ENCODE peak calls at places on chromosomes 4 and X, in seven cellular contexts. N, J, L, X, Q, O and P are unnamed samples. For H3K27me3, the result is how much of the 10 kb centered on the place peaks cover.

GRCh38 chr4:16034010-16034829 is 49.6 kb downstream of the PROM1 start:
- DNase-seq in L (no peak), X (no peak), Q (peak), N (no peak), J (no peak), O (no peak), P (no peak)

GRCh38 chr4:40149960-40150385 is 46.9 kb upstream of the RHOH start:
- DNase-seq in O (peak), N (no peak), J (peak), L (peak), Q (peak), X (peak), P (peak)

GRCh38 chr4:57575465-57575864 is 465.3 kb upstream of the IGFBP7 start:
- DNase-seq in J (no peak), O (no peak), X (no peak), L (no peak), Q (no peak), N (no peak), P (no peak)

GRCh38 chrX:18875256-18875878 is 108.5 kb downstream of the PHKA2 start:
- DNase-seq in L (no peak), J (no peak), N (no peak), Q (no peak), X (no peak), O (peak), P (no peak)

GRCh38 chr4:6758732-6759131 is 23.8 kb upstream of the KIAA0232 start:
- DNase-seq in Q (no peak), O (no peak), X (no peak), J (no peak), L (no peak), N (no peak), P (no peak)

GRCh38 chrX:31260351-31260750 is 188.5 kb upstream of the FTHL17 start:
- DNase-seq in L (peak), O (no peak), X (no peak), N (no peak), Q (no peak), J (no peak), P (no peak)

GRCh38 chr4:139857021-139857420 is 191.4 kb downstream of the MGST2 start:
- DNase-seq in J (no peak), X (no peak), Q (peak), O (no peak), N (no peak), L (no peak), P (no peak)

GRCh38 chr4:181848357-181848756 is 394.8 kb upstream of the TENM3 start:
- DNase-seq in X (no peak), O (no peak), J (no peak), Q (no peak), N (no peak), L (no peak), P (no peak)

GRCh38 chr4:78749258-78749971 is 26.7 kb upstream of the BMP2K start:
- DNase-seq in J (no peak), X (no peak), N (no peak), O (no peak), Q (no peak), L (peak), P (no peak)

GRCh38 chrX:56797966-56798711 is 69.1 kb downstream of the NBDY start:
- DNase-seq in Q (no peak), L (no peak), O (peak), J (no peak), N (no peak), X (no peak), P (no peak)

GRCh38 chr4:21752616-21753015 is 196.0 kb downstream of the KCNIP4 start:
- DNase-seq in L (no peak), J (no peak), N (no peak), Q (no peak), O (no peak), X (no peak), P (no peak)

GRCh38 chr4:101439926-101440325 is 92.6 kb upstream of the PPP3CA start:
- DNase-seq in O (no peak), J (no peak), Q (no peak), N (no peak), X (no peak), L (no peak), P (no peak)

GRCh38 chr4:15427715-15428114 is at the start of gene C1QTNF7:
- DNase-seq in X (no peak), O (no peak), L (no peak), Q (no peak), J (no peak), N (no peak), P (no peak)

GRCh38 chrX:129650821-129651510 is 3.8 kb downstream of the APLN start:
- DNase-seq in X (no peak), N (no peak), O (peak), Q (no peak), J (no peak), L (no peak), P (no peak)

GRCh38 chr4:102518703-102519131 is 17.6 kb downstream of the NFKB1 start:
- DNase-seq in O (no peak), J (no peak), N (no peak), L (no peak), Q (no peak), X (no peak), P (no peak)

GRCh38 chrX:43269201-43269600 is 386.9 kb upstream of the MAOA start:
- DNase-seq in N (no peak), L (peak), Q (peak), X (no peak), J (no peak), O (no peak), P (no peak)

GRCh38 chr4:27128431-27128830 is 267.8 kb downstream of the STIM2 start:
- DNase-seq in X (no peak), O (peak), Q (no peak), J (no peak), L (no peak), N (no peak), P (no peak)

GRCh38 chr4:94714360-94714759 is 43.4 kb upstream of the BMPR1B start:
- DNase-seq in Q (no peak), X (no peak), L (no peak), J (no peak), O (no peak), N (no peak), P (peak)

GRCh38 chr4:130712038-130712437 is 1616.1 kb downstream of the C4orf33 start:
- DNase-seq in J (no peak), X (no peak), Q (peak), O (no peak), L (peak), N (no peak), P (no peak)

GRCh38 chr4:45693746-45694145 is 430.1 kb downstream of the GABRG1 start:
- DNase-seq in Q (no peak), N (no peak), O (no peak), L (no peak), J (no peak), X (no peak), P (no peak)

GRCh38 chr4:74431113-74431826 is 13.7 kb upstream of the AREG start:
- DNase-seq in X (no peak), L (peak), Q (peak), N (no peak), J (peak), O (no peak), P (no peak)

GRCh38 chr4:1948892-1949436 is 59.8 kb downstream of the NELFA start:
- DNase-seq in X (no peak), J (no peak), O (no peak), N (no peak), L (no peak), Q (no peak), P (no peak)

GRCh38 chr4:732911-733630 is 27.4 kb downstream of the PCGF3 start:
- DNase-seq in L (no peak), N (no peak), J (no peak), O (no peak), Q (no peak), X (no peak), P (no peak)

GRCh38 chr4:130995988-130996387 is 1900.0 kb downstream of the C4orf33 start:
- DNase-seq in L (no peak), N (no peak), X (no peak), Q (no peak), J (no peak), O (no peak), P (no peak)

GRCh38 chr4:127672111-127672510 is 39.4 kb downstream of the INTU start:
- DNase-seq in L (no peak), J (no peak), N (no peak), Q (no peak), O (no peak), X (no peak), P (no peak)

GRCh38 chr4:56666279-56666678 is 14.8 kb downstream of the HOPX start:
- DNase-seq in O (no peak), N (no peak), L (no peak), Q (peak), J (no peak), X (no peak), P (no peak)

GRCh38 chrX:102714994-102715393 is 2.7 kb downstream of the GPRASP2 start:
- DNase-seq in X (no peak), O (peak), L (no peak), N (no peak), Q (no peak), J (no peak), P (no peak)

GRCh38 chr4:22667332-22667731 is 25.4 kb upstream of the GBA3 start:
- DNase-seq in N (no peak), Q (no peak), X (no peak), O (no peak), L (no peak), J (no peak), P (no peak)

GRCh38 chrX:78886550-78886949 is 58.6 kb upstream of the P2RY10 start:
- DNase-seq in L (no peak), Q (no peak), J (peak), X (no peak), N (no peak), O (no peak), P (no peak)

GRCh38 chr4:150217804-150218203 is 139.6 kb downstream of the DCLK2 start:
- DNase-seq in L (no peak), J (no peak), N (no peak), Q (no peak), O (no peak), X (no peak), P (no peak)
- H3K4me3 ChIP-seq in L (no peak), J (no peak), N (no peak), Q (no peak), O (no peak), X (no peak), P (no peak)

GRCh38 chr4:8675906-8676305 is 83.3 kb downstream of the CPZ start:
- DNase-seq in N (no peak), L (no peak), O (no peak), X (no peak), J (no peak), Q (no peak), P (no peak)

GRCh38 chr4:8675383-8675782 is 82.8 kb downstream of the CPZ start:
- DNase-seq in O (peak), L (no peak), N (no peak), X (no peak), Q (no peak), J (no peak), P (no peak)

GRCh38 chr4:8679032-8679431 is 86.5 kb downstream of the CPZ start:
- DNase-seq in O (no peak), X (no peak), L (no peak), J (no peak), N (no peak), Q (no peak), P (no peak)

GRCh38 chr4:8674311-8674885 is 81.8 kb downstream of the CPZ start:
- DNase-seq in X (no peak), N (no peak), Q (no peak), J (no peak), O (no peak), L (no peak), P (no peak)

DNA sequence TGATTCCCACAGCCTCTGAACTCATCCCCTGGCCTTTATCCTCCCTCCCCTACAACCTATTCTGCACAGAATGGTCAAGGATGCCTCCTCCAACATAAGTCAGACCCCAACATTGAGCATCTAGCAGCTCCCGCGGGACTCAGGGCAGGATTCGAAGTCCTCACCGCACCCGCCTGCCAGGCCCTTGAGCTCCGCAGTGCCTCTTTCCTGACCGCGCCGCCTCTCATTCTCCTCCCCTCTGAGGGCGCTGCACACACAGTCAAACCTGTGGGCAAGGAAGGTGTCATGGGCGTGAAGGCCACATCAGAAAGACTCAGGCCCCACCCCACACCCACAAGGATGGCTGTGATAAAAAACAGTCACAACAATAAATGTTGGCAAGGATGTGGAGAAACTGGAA is 84.1 kb downstream of the CPZ start:
- DNase-seq in L (no peak), N (no peak), X (no peak), J (no peak), O (no peak), Q (no peak), P (no peak)
- H3K27me3 ChIP-seq in L (under half), N (under half), X (under half), J (under half), O (under half), Q (under half), P (under half)

GRCh38 chr4:86934772-86935498 is at the start of gene AFF1:
- DNase-seq in O (peak), N (peak), L (peak), J (peak), Q (peak), X (no peak), P (no peak)
- TF ChIP-seq CTCF in O (peak), N (no peak), L (peak), J (no peak), Q (peak), X (peak), P (peak)

GRCh38 chr4:184347251-184348239 is 126.8 kb downstream of the IRF2 start:
- DNase-seq in O (peak), Q (peak), J (peak), X (no peak), L (peak), N (no peak), P (no peak)

GRCh38 chr4:184350213-184350817 is 124.0 kb downstream of the IRF2 start:
- DNase-seq in X (no peak), J (no peak), L (no peak), O (peak), Q (no peak), N (no peak), P (no peak)

GRCh38 chr4:184348311-184349233 is 125.8 kb downstream of the IRF2 start:
- DNase-seq in O (peak), Q (no peak), X (peak), J (no peak), N (no peak), L (no peak), P (no peak)

GRCh38 chr4:184350964-184351363 is 123.4 kb downstream of the IRF2 start:
- DNase-seq in J (no peak), N (no peak), Q (no peak), L (no peak), X (no peak), O (no peak), P (no peak)

GRCh38 chr4:184349283-184350039 is 124.9 kb downstream of the IRF2 start:
- DNase-seq in L (no peak), O (peak), X (no peak), Q (no peak), J (peak), N (no peak), P (no peak)
- H3K4me3 ChIP-seq in L (no peak), O (peak), X (no peak), Q (no peak), J (no peak), N (no peak), P (no peak)

GRCh38 chrX:12307961-12308360 is 169.7 kb downstream of the FRMPD4 start:
- DNase-seq in J (no peak), L (no peak), O (no peak), N (no peak), X (no peak), Q (no peak), P (no peak)
- H3K27me3 ChIP-seq in J (under half), L (under half), O (under half), N (under half), X (under half), Q (under half), P (under half)

GRCh38 chrX:17005712-17006372 is 59.4 kb downstream of the REPS2 start:
- DNase-seq in J (peak), X (no peak), N (no peak), Q (no peak), L (peak), O (no peak), P (no peak)

GRCh38 chrX:17009856-17010650 is 63.6 kb downstream of the REPS2 start:
- DNase-seq in O (no peak), Q (peak), J (no peak), X (no peak), L (no peak), N (no peak), P (no peak)

GRCh38 chrX:17007134-17007768 is 60.8 kb downstream of the REPS2 start:
- DNase-seq in N (no peak), X (no peak), L (peak), O (peak), J (peak), Q (peak), P (no peak)
- TF ChIP-seq CTCF in N (no peak), X (peak), L (peak), O (peak), J (no peak), Q (peak), P (no peak)

GRCh38 chr4:53592686-53593641 is 1.7 kb upstream of the LNX1 start:
- DNase-seq in O (peak), Q (peak), N (peak), J (no peak), X (no peak), L (peak), P (no peak)

GRCh38 chr4:53591372-53591892 is at the start of gene LNX1:
- DNase-seq in J (peak), N (peak), Q (no peak), L (no peak), X (no peak), O (peak), P (no peak)

GRCh38 chr4:53589511-53589910 is 1.8 kb downstream of the LNX1 start:
- DNase-seq in X (no peak), J (no peak), N (no peak), L (no peak), O (no peak), Q (no peak), P (no peak)

GRCh38 chr4:53593765-53594164 is 2.5 kb upstream of the LNX1 start:
- DNase-seq in N (no peak), L (no peak), Q (no peak), X (no peak), O (no peak), J (no peak), P (no peak)

GRCh38 chr4:53592128-53592527 is 842 bp upstream of the LNX1 start:
- DNase-seq in L (no peak), J (no peak), O (peak), X (no peak), N (no peak), Q (peak), P (no peak)
- H3K4me3 ChIP-seq in L (no peak), J (no peak), O (peak), X (no peak), N (peak), Q (no peak), P (no peak)